ENCODE peak calls at places on chromosomes 12 and 14, in six cellular contexts. M, V, T, B, A and I are unnamed samples.

GRCh38 chr14:91257328-91258020 is 13.0 kb upstream of the GPR68 start:
- DNase-seq in V (no peak), M (no peak), A (no peak), T (no peak), B (no peak), I (no peak)

GRCh38 chr12:121582583-121583333 is 1.9 kb upstream of the KDM2B start:
- DNase-seq in M (no peak), B (no peak), A (no peak), T (no peak), V (no peak), I (peak; percentile 20)

GRCh38 chr12:131963381-131963780 is 13.6 kb downstream of the EP400 start:
- DNase-seq in V (no peak), A (no peak), B (no peak), M (no peak), T (no peak), I (no peak)

GRCh38 chr12:113932411-113933196 is 33.5 kb downstream of the RBM19 start:
- DNase-seq in T (no peak), M (no peak), A (peak; percentile 41), B (no peak), V (no peak), I (no peak)

GRCh38 chr14:74620497-74620921 is 8.5 kb upstream of the LTBP2 start:
- DNase-seq in B (peak; percentile 73), T (no peak), M (peak; percentile 61), A (peak; percentile 85), V (no peak), I (peak; percentile 98)

GRCh38 chr12:80702889-80703605 is 4.4 kb upstream of the MYF6 start:
- DNase-seq in B (peak; percentile 5), V (no peak), M (peak; percentile 16), A (peak; percentile 56), T (no peak), I (peak; percentile 42)

GRCh38 chr14:71115306-71115705 is 208.0 kb downstream of the PCNX1 start:
- DNase-seq in V (no peak), T (no peak), B (no peak), A (no peak), M (no peak), I (no peak)

GRCh38 chr14:76775695-76776305 is 14.5 kb downstream of the VASH1 start:
- DNase-seq in A (no peak), B (no peak), M (no peak), V (no peak), T (no peak), I (no peak)